ENCODE peak calls at places on chromosome 5, in six cellular contexts. L, A, U, Q, S and D are unnamed samples.

GRCh38 chr5:120640793-120641192 is 176.7 kb downstream of the PRR16 start:
- DNase-seq in Q (no peak), A (no peak), L (no peak), S (no peak), U (no peak), D (no peak)

GRCh38 chr5:139426222-139426885 is 13.0 kb downstream of the DNAJC18 start:
- DNase-seq in L (no peak), A (no peak), S (no peak), U (no peak), Q (no peak), D (no peak)

GRCh38 chr5:138819065-138819464 is 56.1 kb downstream of the LRRTM2 start:
- DNase-seq in S (no peak), L (no peak), U (no peak), Q (no peak), A (no peak), D (no peak)

GRCh38 chr5:6525910-6526309 is 77.3 kb downstream of the UBE2QL1 start:
- DNase-seq in Q (no peak), S (peak; percentile 63), L (no peak), U (no peak), A (no peak), D (peak; percentile 81)

GRCh38 chr5:168407222-168407621 is 79.0 kb upstream of the RARS1 start:
- DNase-seq in L (no peak), S (no peak), Q (no peak), U (no peak), A (no peak), D (no peak)

GRCh38 chr5:1855075-1855474 is 27.6 kb downstream of the IRX4 start:
- DNase-seq in Q (peak; percentile 11), U (no peak), A (no peak), L (no peak), S (no peak), D (no peak)

GRCh38 chr5:15510816-15511215 is 10.8 kb downstream of the FBXL7 start:
- DNase-seq in A (no peak), U (no peak), S (no peak), L (no peak), Q (no peak), D (no peak)

GRCh38 chr5:30446456-30446855 is 747.0 kb upstream of the CDH6 start:
- DNase-seq in U (no peak), A (no peak), S (no peak), L (no peak), Q (no peak), D (no peak)

GRCh38 chr5:62692946-62693713 is 114.5 kb downstream of the LRRC70 start:
- DNase-seq in S (no peak), Q (no peak), U (no peak), A (no peak), L (no peak), D (no peak)